ENCODE peak calls at places on chromosomes 5 and 9, in six cellular contexts. Z, U, T, K, D and M are unnamed samples. For H3K4me1 and H3K9me3, the result is how much of the 10 kb centered on the place peaks cover.

GRCh38 chr5:128667751-128668150 is 129.7 kb upstream of the FBN2 start:
- DNase-seq in D (no peak), T (no peak), U (no peak), Z (no peak), K (no peak), M (no peak)

GRCh38 chr9:4086119-4087088 is 213.5 kb downstream of the GLIS3 start:
- DNase-seq in D (no peak), Z (peak), T (no peak), U (no peak), K (no peak), M (no peak)

GRCh38 chr5:125463441-125464092 is 717.1 kb upstream of the ZNF608 start:
- DNase-seq in D (no peak), T (no peak), K (no peak), Z (peak), U (no peak), M (no peak)

GRCh38 chr5:172456076-172456800 is 1.9 kb upstream of the SH3PXD2B start:
- DNase-seq in U (no peak), K (no peak), T (no peak), D (no peak), Z (no peak), M (no peak)

GRCh38 chr5:147573171-147573570 is 63.3 kb upstream of the DPYSL3 start:
- DNase-seq in D (no peak), T (no peak), Z (no peak), K (no peak), U (no peak), M (no peak)

GRCh38 chr9:34072868-34073590 is 24.3 kb upstream of the UBAP2 start:
- DNase-seq in Z (peak), U (peak), K (no peak), D (no peak), T (no peak), M (no peak)

GRCh38 chr9:88521308-88521707 is 13.7 kb upstream of the NXNL2 start:
- DNase-seq in D (no peak), U (no peak), K (no peak), T (no peak), Z (no peak), M (no peak)

GRCh38 chr9:16499866-16500265 is 370.6 kb downstream of the BNC2 start:
- DNase-seq in K (no peak), Z (no peak), T (no peak), U (no peak), D (no peak), M (no peak)

GRCh38 chr5:81292130-81292529 is 9.3 kb upstream of the ZCCHC9 start:
- DNase-seq in U (no peak), K (no peak), D (no peak), T (no peak), Z (no peak), M (no peak)

GRCh38 chr5:58974083-58974482 is 391.2 kb downstream of the RAB3C start:
- DNase-seq in T (no peak), K (no peak), U (no peak), D (no peak), Z (no peak), M (no peak)

GRCh38 chr9:108743901-108744371 is 111.8 kb downstream of the ACTL7B start:
- DNase-seq in D (peak), U (no peak), K (no peak), T (no peak), Z (no peak), M (no peak)

GRCh38 chr5:169923988-169924387 is 56.3 kb downstream of the INSYN2B start:
- DNase-seq in D (no peak), T (no peak), Z (no peak), K (no peak), U (no peak), M (no peak)

GRCh38 chr9:132319421-132320110 is 35.2 kb downstream of the SETX start:
- DNase-seq in Z (peak), K (no peak), T (no peak), D (no peak), U (no peak), M (no peak)

GRCh38 chr5:1262381-1262780 is 32.5 kb downstream of the TERT start:
- DNase-seq in K (no peak), Z (peak), U (no peak), T (no peak), D (no peak), M (no peak)

GRCh38 chr5:31346896-31347557 is 153.5 kb downstream of the CDH6 start:
- DNase-seq in D (no peak), K (no peak), U (no peak), Z (no peak), T (no peak), M (no peak)

GRCh38 chr9:26575041-26575440 is 317.6 kb downstream of the CAAP1 start:
- DNase-seq in T (no peak), Z (no peak), D (no peak), K (no peak), U (no peak), M (no peak)

GRCh38 chr5:17037751-17038150 is 101.7 kb upstream of the MYO10 start:
- DNase-seq in D (no peak), K (no peak), U (no peak), T (no peak), Z (peak), M (no peak)

GRCh38 chr5:138274189-138274853 is at the start of gene GFRA3:
- DNase-seq in T (peak), U (no peak), Z (peak), D (no peak), K (no peak), M (no peak)

GRCh38 chr5:58786904-58787303 is 204.0 kb downstream of the RAB3C start:
- DNase-seq in Z (no peak), K (no peak), T (no peak), U (no peak), D (no peak), M (no peak)

GRCh38 chr9:23851024-23851629 is 25.1 kb upstream of the ELAVL2 start:
- DNase-seq in T (peak), K (peak), D (no peak), U (no peak), Z (no peak), M (peak)

GRCh38 chr5:98784411-98784810 is 10.9 kb downstream of the RGMB start:
- DNase-seq in K (no peak), D (no peak), U (no peak), Z (no peak), T (no peak), M (no peak)

GRCh38 chr9:14071484-14071883 is 242.5 kb downstream of the NFIB start:
- DNase-seq in T (no peak), K (no peak), Z (no peak), D (no peak), U (no peak), M (no peak)

GRCh38 chr5:126926152-126926551 is 104.2 kb downstream of the MARCHF3 start:
- DNase-seq in Z (peak), K (no peak), T (no peak), D (no peak), U (no peak), M (no peak)

GRCh38 chr9:86202338-86202882 is 57.0 kb downstream of the C9orf153 start:
- DNase-seq in Z (peak), T (no peak), K (no peak), U (no peak), D (no peak), M (no peak)

GRCh38 chr5:36724429-36725332 is 118.3 kb downstream of the SLC1A3 start:
- DNase-seq in Z (no peak), K (peak), T (peak), D (no peak), U (peak), M (peak)

GRCh38 chr9:126146254-126147145 is 180.1 kb upstream of the MVB12B start:
- DNase-seq in K (peak), Z (no peak), T (no peak), D (peak), U (peak), M (peak)

GRCh38 chr5:56211298-56211865 is 21.7 kb downstream of the ANKRD55 start:
- DNase-seq in U (no peak), Z (peak), D (peak), K (no peak), T (no peak), M (no peak)

GRCh38 chr5:132466453-132467291 is 23.9 kb downstream of the IRF1 start:
- DNase-seq in T (peak), U (peak), D (no peak), K (peak), Z (peak), M (peak)

DNA sequence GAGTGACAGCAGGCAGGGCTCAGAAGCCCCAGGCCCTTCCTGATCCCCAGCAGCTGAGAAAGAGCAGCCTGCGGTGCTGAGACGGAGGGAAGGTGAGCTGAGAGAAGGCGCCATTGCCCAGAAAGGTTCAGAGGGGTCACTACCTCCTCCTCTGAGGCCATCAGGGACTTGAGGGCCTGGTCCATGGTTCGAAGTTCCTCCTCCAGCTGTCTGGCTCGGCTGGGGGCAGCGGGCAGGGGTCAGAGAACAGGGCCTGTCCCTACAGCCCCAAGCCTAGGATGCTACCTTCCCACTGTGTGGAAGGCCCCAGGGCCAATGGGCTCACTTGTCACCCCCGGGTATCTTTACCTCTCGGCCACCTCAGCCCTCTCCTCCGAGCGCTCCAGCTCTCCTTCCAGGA is 4.8 kb downstream of the TPM2 start:
- DNase-seq in D (no peak), Z (no peak), T (no peak), U (no peak), K (peak), M (no peak)
- H3K4me1 ChIP-seq in D (under half), Z (under half), T (under half), U (under half), K (under half), M (under half)

GRCh38 chr5:65978251-65978650 is 51.9 kb downstream of the ERBIN start:
- DNase-seq in T (no peak), Z (no peak), K (no peak), D (no peak), U (no peak), M (no peak)
- H3K9me3 ChIP-seq in T (under half), Z (under half), K (under half), D (under half), U (under half), M (under half)

GRCh38 chr9:101848485-101848919 is 110.1 kb upstream of the GRIN3A start:
- DNase-seq in Z (no peak), U (no peak), K (no peak), D (no peak), T (no peak), M (no peak)
- H3K27ac ChIP-seq in Z (no peak), U (no peak), K (no peak), D (no peak), T (no peak), M (no peak)

GRCh38 chr9:83778164-83778563 is 39.4 kb downstream of the GKAP1 start:
- DNase-seq in U (no peak), K (no peak), T (no peak), D (no peak), Z (no peak), M (no peak)

GRCh38 chr9:83772860-83773259 is 44.7 kb downstream of the GKAP1 start:
- DNase-seq in T (no peak), U (no peak), Z (no peak), K (no peak), D (no peak), M (no peak)

DNA sequence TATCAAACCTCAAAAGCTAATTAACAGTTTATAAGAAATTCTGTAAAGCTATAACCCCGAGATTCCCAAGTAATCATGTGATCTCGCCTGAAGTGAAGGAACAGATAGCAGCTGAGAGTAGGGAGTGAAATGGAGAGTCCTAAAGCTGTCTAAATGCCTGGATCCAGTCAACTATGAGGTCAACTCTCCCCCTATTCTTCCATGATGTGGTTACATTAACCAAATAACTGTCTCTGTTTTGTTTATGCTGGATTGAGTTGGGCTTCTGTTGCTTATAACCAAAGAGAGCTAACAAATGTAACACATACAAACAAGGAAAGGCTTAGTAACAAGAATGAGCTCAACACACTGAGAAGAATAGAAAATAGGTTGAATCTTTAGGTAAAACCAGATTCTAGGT is 41.6 kb downstream of the GKAP1 start:
- DNase-seq in K (no peak), D (no peak), T (no peak), U (no peak), Z (no peak), M (no peak)
- H3K4me1 ChIP-seq in K (under half), D (under half), T (under half), U (under half), Z (under half), M (under half)

DNA sequence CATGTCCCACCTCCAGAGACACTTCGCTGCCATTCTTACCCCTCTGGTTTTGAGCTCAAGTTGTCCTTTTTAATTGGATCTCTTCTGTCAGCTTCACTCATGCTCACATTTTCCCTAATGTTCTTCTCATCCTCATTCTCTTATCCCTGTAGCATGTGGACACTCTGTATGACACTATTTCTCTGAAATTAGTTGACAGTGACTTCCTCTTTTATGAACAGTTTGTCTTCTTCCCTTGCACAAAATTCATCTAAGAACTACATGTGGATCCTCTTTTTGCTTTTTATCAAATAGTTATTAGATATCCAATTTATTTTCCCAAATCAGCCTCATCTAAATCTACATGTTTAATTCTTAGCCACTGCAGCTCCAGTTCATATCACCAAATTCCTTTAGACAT is 676.2 kb downstream of the MAT2B start:
- DNase-seq in Z (no peak), U (no peak), T (no peak), D (no peak), K (no peak), M (no peak)
- H3K9me3 ChIP-seq in Z (under half), U (under half), T (under half), D (under half), K (under half), M (under half)

GRCh38 chr5:108382784-108383358 is 973 bp upstream of the FBXL17 start:
- DNase-seq in Z (peak), U (no peak), K (no peak), D (no peak), T (no peak), M (no peak)

GRCh38 chr5:108379722-108380530 is 2.0 kb downstream of the FBXL17 start:
- DNase-seq in T (no peak), U (no peak), Z (no peak), K (no peak), D (no peak), M (no peak)

GRCh38 chr5:108381955-108382783 is at the start of gene FBXL17:
- DNase-seq in K (peak), D (peak), U (peak), Z (peak), T (peak), M (peak)

GRCh38 chr5:108381034-108381954 is 604 bp downstream of the FBXL17 start:
- DNase-seq in T (peak), U (peak), D (peak), Z (peak), K (peak), M (peak)

DNA sequence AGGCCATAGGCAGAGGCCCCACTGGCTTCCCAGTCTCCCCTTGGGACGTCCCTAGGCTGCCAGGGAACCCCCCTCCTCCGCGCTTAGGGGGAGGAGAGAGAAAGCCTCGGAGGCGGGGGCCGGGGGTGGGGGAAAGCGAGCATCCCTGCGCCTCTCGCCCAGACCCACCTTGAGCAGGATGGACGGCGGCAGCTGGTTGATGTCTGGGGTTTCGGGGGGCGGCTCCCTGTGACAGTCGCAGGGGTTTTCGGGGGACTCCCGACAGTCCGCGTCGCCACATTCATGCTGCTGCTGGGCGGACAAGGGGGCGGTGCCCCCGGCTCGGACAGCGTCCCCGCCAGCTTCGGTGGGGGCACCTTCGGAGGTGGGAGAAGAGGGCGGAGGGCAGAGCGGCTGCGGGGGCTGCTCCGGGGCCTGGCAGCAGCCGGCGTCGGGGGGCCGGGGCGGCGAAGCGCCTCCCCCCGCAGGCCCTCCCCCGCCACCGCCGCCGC is 1.3 kb downstream of the FBXL17 start:
- DNase-seq in T (peak), U (peak), Z (peak), K (peak), D (no peak), M (peak)
- H3K27ac ChIP-seq in T (peak), U (peak), Z (peak), K (peak), D (peak), M (peak)

GRCh38 chr5:50867140-50867539 is 200.7 kb downstream of the PARP8 start:
- DNase-seq in Z (no peak), T (no peak), U (no peak), K (no peak), D (no peak), M (no peak)
- H3K4me1 ChIP-seq in Z (under half), T (under half), U (under half), K (under half), D (under half), M (under half)

GRCh38 chr9:96813607-96814006 is 35.7 kb upstream of the ZNF510 start:
- DNase-seq in K (no peak), T (no peak), D (no peak), U (no peak), Z (no peak), M (no peak)
- H3K9me3 ChIP-seq in K (under half), T (half or more), D (half or more), U (half or more), Z (under half), M (half or more)